ENCODE peak calls at places on chromosomes 11 and 22, in four cellular contexts. N is SK-N-SH, U is HepG2, R is K562. L is an unnamed sample.

GRCh38 chr11:65576867-65577755 is 1.3 kb downstream of the EHBP1L1 start:
- DNase-seq in N (no peak), U (peak), R (no peak), L (no peak)

GRCh38 chr11:31820438-31820818 is 9.3 kb upstream of the PAX6 start:
- DNase-seq in N (peak), U (no peak), R (no peak), L (no peak)

GRCh38 chr22:28116261-28116673 is 197.2 kb upstream of the PITPNB start:
- DNase-seq in N (no peak), U (no peak), R (no peak), L (no peak)

GRCh38 chr11:41917900-41918299 is 458.4 kb upstream of the LRRC4C start:
- DNase-seq in N (no peak), U (no peak), R (no peak), L (no peak)

GRCh38 chr11:66335531-66336233 is 552 bp downstream of the RIN1 start:
- DNase-seq in N (peak), U (no peak), R (no peak), L (no peak)

GRCh38 chr11:116702772-116703360 is 69.9 kb downstream of the BUD13 start:
- DNase-seq in N (peak), U (no peak), R (no peak), L (no peak)

GRCh38 chr11:73662445-73663157 is 16.2 kb downstream of the PLEKHB1 start:
- DNase-seq in N (no peak), U (no peak), R (no peak), L (no peak)

GRCh38 chr11:79414644-79415317 is 26.0 kb downstream of the TENM4 start:
- DNase-seq in N (no peak), U (no peak), R (no peak), L (no peak)

GRCh38 chr22:33831207-33831606 is 89.1 kb downstream of the LARGE1 start:
- DNase-seq in N (no peak), U (no peak), R (no peak), L (no peak)

GRCh38 chr11:94469416-94469815 is 24.2 kb downstream of the MRE11 start:
- DNase-seq in N (no peak), U (no peak), R (no peak), L (no peak)

GRCh38 chr11:65376138-65376713 is 6.2 kb downstream of the SLC25A45 start:
- DNase-seq in N (no peak), U (no peak), R (no peak), L (no peak)

GRCh38 chr11:45609902-45610301 is 55.5 kb downstream of the CHST1 start:
- DNase-seq in N (no peak), U (no peak), R (no peak), L (no peak)

GRCh38 chr22:49827853-49828598 is at the start of gene BRD1:
- DNase-seq in N (peak), U (no peak), R (no peak), L (no peak)

GRCh38 chr11:28566643-28567042 is 458.5 kb downstream of the METTL15 start:
- DNase-seq in N (peak), U (no peak), R (peak), L (peak)

GRCh38 chr22:26461188-26461810 is 22.3 kb downstream of the HPS4 start:
- DNase-seq in N (peak), U (peak), R (peak), L (peak)

GRCh38 chr11:46678741-46679130 is 21.7 kb downstream of the ARHGAP1 start:
- DNase-seq in N (no peak), U (no peak), R (no peak), L (no peak)

GRCh38 chr11:67303989-67304411 is 670 bp downstream of the SSH3 start:
- DNase-seq in N (peak), U (no peak), R (peak), L (no peak)

GRCh38 chr22:31829505-31829904 is 75.7 kb downstream of the DEPDC5 start:
- DNase-seq in N (peak), U (peak), R (peak), L (peak)

GRCh38 chr11:124762624-124763155 is 600 bp upstream of the ESAM start:
- DNase-seq in N (peak), U (no peak), R (peak), L (no peak)

GRCh38 chr11:38221295-38221694 is 1623.3 kb upstream of the RAG2 start:
- DNase-seq in N (no peak), U (no peak), R (no peak), L (no peak)

GRCh38 chr22:28560005-28560742 is 119.5 kb downstream of the TTC28 start:
- DNase-seq in N (no peak), U (no peak), R (peak), L (no peak)

GRCh38 chr11:123194308-123195181 is 503 bp downstream of the CLMP start:
- DNase-seq in N (peak), U (no peak), R (no peak), L (no peak)

GRCh38 chr11:96186806-96187205 is 156.2 kb downstream of the MAML2 start:
- DNase-seq in N (no peak), U (no peak), R (no peak), L (no peak)

GRCh38 chr22:37951305-37951704 is 2.1 kb downstream of the C22orf23 start:
- DNase-seq in N (no peak), U (peak), R (no peak), L (no peak)

GRCh38 chr11:1936072-1936780 is 10.9 kb upstream of the MRPL23 start:
- DNase-seq in N (peak), U (no peak), R (no peak), L (no peak)

GRCh38 chr11:68998390-68998911 is 14.6 kb downstream of the MRGPRF start:
- DNase-seq in N (peak), U (no peak), R (no peak), L (no peak)

GRCh38 chr11:496834-497564 is 10.0 kb downstream of the RNH1 start:
- DNase-seq in N (peak), U (no peak), R (no peak), L (no peak)

GRCh38 chr11:115775846-115776245 is 271.6 kb upstream of the CADM1 start:
- DNase-seq in N (no peak), U (no peak), R (no peak), L (no peak)

GRCh38 chr11:94910779-94911178 is 62.6 kb downstream of the CWC15 start:
- DNase-seq in N (no peak), U (no peak), R (no peak), L (no peak)

GRCh38 chr11:73141309-73142127 is 600 bp downstream of the FCHSD2 start:
- DNase-seq in N (peak), U (peak), R (peak), L (peak)

GRCh38 chr11:73292481-73292880 is 15.6 kb upstream of the ARHGEF17 start:
- DNase-seq in N (no peak), U (no peak), R (no peak), L (no peak)

GRCh38 chr22:48795664-48796063 is 1032.0 kb downstream of the BRD1 start:
- DNase-seq in N (no peak), U (no peak), R (no peak), L (no peak)

GRCh38 chr11:29173660-29174062 is 843.2 kb downstream of the KCNA4 start:
- DNase-seq in N (no peak), U (peak), R (no peak), L (peak)

GRCh38 chr11:84947970-84948600 is 679.1 kb downstream of the DLG2 start:
- DNase-seq in N (no peak), U (no peak), R (no peak), L (no peak)

GRCh38 chr11:10208045-10208674 is 85.9 kb downstream of the SBF2 start:
- DNase-seq in N (peak), U (peak), R (peak), L (peak)

GRCh38 chr11:3826721-3827120 is 14.0 kb downstream of the RHOG start:
- DNase-seq in N (no peak), U (no peak), R (peak), L (no peak)

GRCh38 chr22:46336119-46337078 is 885 bp downstream of the TRMU start:
- DNase-seq in N (peak), U (peak), R (peak), L (no peak)

GRCh38 chr11:118691926-118692830 is 12.7 kb upstream of the TREH start:
- DNase-seq in N (no peak), U (peak), R (no peak), L (no peak)

DNA sequence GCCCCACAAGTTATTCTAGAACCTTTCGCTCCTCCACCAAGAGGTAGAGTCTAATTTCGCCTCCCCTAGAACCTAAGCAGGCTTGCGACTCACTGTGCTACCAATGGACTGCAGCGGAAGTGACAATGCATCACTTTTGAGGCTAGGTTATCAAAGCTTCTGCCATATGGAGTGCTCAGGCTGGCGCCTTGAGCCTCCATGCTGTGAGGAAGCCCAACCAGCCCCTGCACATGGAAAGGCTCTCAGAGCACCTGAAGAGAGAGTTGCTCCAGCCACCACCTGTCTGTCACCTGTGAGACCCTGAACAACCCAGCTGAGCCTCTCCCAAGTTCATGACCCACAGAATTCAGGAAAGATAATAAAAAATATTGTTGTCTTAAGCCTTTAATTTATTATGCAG is 29.3 kb upstream of the CBX7 start:
- DNase-seq in N (no peak), U (no peak), R (no peak), L (no peak)
- TF ChIP-seq ELF1 in N (no peak), U (no peak), R (no peak), L (no peak)

GRCh38 chr11:122108192-122108799 is 7.7 kb downstream of the BLID start:
- DNase-seq in N (no peak), U (peak), R (peak), L (peak)
- TF ChIP-seq ELF1 in N (no peak), U (no peak), R (no peak), L (no peak)

DNA sequence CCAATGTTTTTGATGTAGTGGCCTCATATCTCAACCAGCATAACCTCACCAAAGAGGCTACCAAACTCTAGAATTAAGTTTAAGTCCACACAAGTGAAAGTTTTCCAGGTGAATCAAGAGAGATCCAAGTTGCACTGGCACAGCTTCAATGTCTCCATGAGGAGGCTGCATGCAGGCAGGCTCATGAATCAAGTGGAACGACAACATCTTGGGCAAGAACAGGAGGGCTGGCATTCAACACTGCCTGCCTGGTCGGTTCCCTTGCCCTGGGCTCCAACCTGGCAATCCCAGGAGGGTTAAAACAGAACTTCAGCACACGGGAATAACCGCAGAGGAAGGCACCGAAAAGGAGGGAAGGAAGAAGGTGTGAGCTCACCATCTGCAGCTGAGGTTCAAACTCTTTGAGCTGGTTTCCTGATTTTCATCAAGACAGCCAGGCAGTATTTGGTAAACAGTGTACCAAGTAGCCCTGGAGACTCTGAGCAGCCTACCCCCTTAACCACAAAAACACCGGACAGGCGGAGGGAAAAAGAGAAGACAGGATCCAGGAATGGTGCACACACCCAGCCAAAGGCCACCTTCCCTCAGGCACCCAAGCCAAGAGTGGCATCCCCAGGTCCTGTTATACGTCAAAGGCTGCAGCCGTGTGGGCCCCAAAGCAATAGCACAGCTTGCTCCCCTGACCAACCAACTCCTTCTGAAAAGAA is 1.4 kb downstream of the PACSIN2 start:
- DNase-seq in N (no peak), U (peak), R (no peak), L (no peak)
- TF ChIP-seq ELF1 in N (no peak), U (no peak), R (no peak), L (no peak)

GRCh38 chr22:30732426-30732825 is 37.8 kb downstream of the OSBP2 start:
- DNase-seq in N (no peak), U (no peak), R (no peak), L (no peak)

GRCh38 chr22:30730351-30730750 is 35.7 kb downstream of the OSBP2 start:
- DNase-seq in N (no peak), U (no peak), R (no peak), L (no peak)

GRCh38 chr22:30731658-30732057 is 37.0 kb downstream of the OSBP2 start:
- DNase-seq in N (no peak), U (no peak), R (no peak), L (no peak)

GRCh38 chr22:30728829-30729228 is 34.2 kb downstream of the OSBP2 start:
- DNase-seq in N (no peak), U (no peak), R (no peak), L (no peak)

DNA sequence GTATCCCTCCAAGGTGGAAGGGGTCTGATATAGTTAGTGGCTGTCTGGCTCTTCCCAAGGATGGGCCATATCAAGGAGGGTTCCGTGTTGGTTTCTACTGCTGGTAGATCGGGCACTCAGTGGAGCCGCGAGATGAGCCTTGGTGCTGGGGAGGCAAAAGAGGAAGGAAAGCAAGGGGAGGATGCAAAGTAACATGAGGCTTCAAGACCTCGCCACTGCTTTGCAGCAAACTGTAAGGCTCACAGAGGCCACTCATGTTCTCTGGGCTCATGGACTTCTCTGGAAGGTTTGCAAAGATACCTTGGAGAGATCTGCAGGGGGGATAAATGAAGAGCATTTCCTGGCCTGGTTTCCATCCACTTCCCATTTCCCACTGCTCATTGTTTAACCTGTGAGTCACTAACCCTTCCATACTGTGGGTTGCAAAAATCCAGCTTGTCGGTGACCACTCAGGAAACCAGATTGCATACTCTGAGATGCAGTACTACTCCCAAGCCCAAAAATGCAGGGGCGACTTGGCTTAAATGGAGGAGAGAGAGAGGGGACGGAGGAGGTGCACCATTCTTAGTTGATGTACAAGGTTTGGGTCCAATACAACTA is 38.5 kb downstream of the OSBP2 start:
- DNase-seq in N (no peak), U (no peak), R (no peak), L (no peak)
- TF ChIP-seq ELF1 in N (no peak), U (no peak), R (no peak), L (no peak)

DNA sequence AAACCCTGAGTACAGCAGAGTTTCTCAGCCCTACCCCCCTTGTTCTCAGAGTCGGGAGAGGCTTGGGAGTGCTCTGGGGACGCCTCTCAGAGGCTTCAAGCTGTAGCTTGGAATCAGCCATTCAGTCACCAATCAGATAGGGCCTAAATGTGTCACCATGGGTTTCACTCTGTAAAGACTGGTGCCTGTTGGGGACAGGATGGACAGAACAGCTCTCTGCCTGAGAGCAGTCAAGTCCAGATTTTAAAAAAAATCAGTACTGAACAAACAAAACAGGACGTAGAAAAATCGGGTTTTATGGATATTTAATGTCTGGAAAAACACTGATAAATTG is 1.3 kb downstream of the FADD start:
- DNase-seq in N (no peak), U (no peak), R (peak), L (no peak)
- TF ChIP-seq ELF1 in N (no peak), U (no peak), R (no peak), L (no peak)